ENCODE peak calls at places on chromosomes 13 and 19, in seven cellular contexts. One of them, this sample, is unnamed.

GRCh38 chr19:661427-662196 is 1.4 kb downstream of the RNF126 start:
- DNase-seq in IMR-90: no peak
- DNase-seq in OCI-LY7: peak; percentile 55
- DNase-seq in heart left ventricle: no peak
- DNase-seq in lung: no peak
- DNase-seq in Peyer's patch: peak; percentile 79
- DNase-seq in ascending aorta: no peak
- DNase-seq in this sample: peak; percentile 90

GRCh38 chr13:26499209-26499601 is 58.3 kb upstream of the WASF3 start:
- DNase-seq in IMR-90: no peak
- DNase-seq in OCI-LY7: no peak
- DNase-seq in heart left ventricle: no peak
- DNase-seq in lung: no peak
- DNase-seq in Peyer's patch: no peak
- DNase-seq in ascending aorta: no peak
- DNase-seq in this sample: no peak

GRCh38 chr13:61128850-61129645 is 286.6 kb downstream of the PCDH20 start:
- DNase-seq in IMR-90: no peak
- DNase-seq in OCI-LY7: no peak
- DNase-seq in heart left ventricle: no peak
- DNase-seq in lung: no peak
- DNase-seq in Peyer's patch: no peak
- DNase-seq in ascending aorta: no peak
- DNase-seq in this sample: no peak

GRCh38 chr13:38538412-38538811 is 148.5 kb upstream of the FREM2 start:
- DNase-seq in IMR-90: no peak
- DNase-seq in OCI-LY7: peak; percentile 1
- DNase-seq in heart left ventricle: no peak
- DNase-seq in lung: no peak
- DNase-seq in Peyer's patch: no peak
- DNase-seq in ascending aorta: no peak
- DNase-seq in this sample: no peak

GRCh38 chr19:8233370-8233769 is 24.2 kb downstream of the CERS4 start:
- DNase-seq in IMR-90: peak; percentile 53
- DNase-seq in OCI-LY7: no peak
- DNase-seq in heart left ventricle: no peak
- DNase-seq in lung: no peak
- DNase-seq in Peyer's patch: no peak
- DNase-seq in ascending aorta: no peak
- DNase-seq in this sample: no peak

GRCh38 chr19:54325194-54325621 is 12.2 kb upstream of the LILRA5 start:
- DNase-seq in IMR-90: peak; percentile 8
- DNase-seq in OCI-LY7: peak; percentile 69
- DNase-seq in heart left ventricle: no peak
- DNase-seq in lung: no peak
- DNase-seq in Peyer's patch: peak; percentile 41
- DNase-seq in ascending aorta: no peak
- DNase-seq in this sample: no peak

GRCh38 chr13:42181381-42181953 is 90.5 kb upstream of the AKAP11 start:
- DNase-seq in IMR-90: no peak
- DNase-seq in OCI-LY7: no peak
- DNase-seq in heart left ventricle: peak; percentile 27
- DNase-seq in lung: no peak
- DNase-seq in Peyer's patch: no peak
- DNase-seq in ascending aorta: no peak
- DNase-seq in this sample: no peak

GRCh38 chr13:74290324-74290773 is 156.1 kb upstream of the KLF12 start:
- DNase-seq in IMR-90: peak; percentile 79
- DNase-seq in OCI-LY7: peak; percentile 88
- DNase-seq in heart left ventricle: no peak
- DNase-seq in lung: no peak
- DNase-seq in Peyer's patch: peak; percentile 56
- DNase-seq in ascending aorta: no peak
- DNase-seq in this sample: no peak

GRCh38 chr13:20057963-20058362 is 99.4 kb downstream of the ZMYM2 start:
- DNase-seq in IMR-90: no peak
- DNase-seq in OCI-LY7: no peak
- DNase-seq in heart left ventricle: no peak
- DNase-seq in lung: no peak
- DNase-seq in Peyer's patch: no peak
- DNase-seq in ascending aorta: no peak
- DNase-seq in this sample: no peak

GRCh38 chr13:75402787-75403186 is 79.2 kb downstream of the TBC1D4 start:
- DNase-seq in IMR-90: no peak
- DNase-seq in OCI-LY7: no peak
- DNase-seq in heart left ventricle: peak; percentile 72
- DNase-seq in lung: no peak
- DNase-seq in Peyer's patch: no peak
- DNase-seq in ascending aorta: no peak
- DNase-seq in this sample: no peak

GRCh38 chr13:37429976-37430375 is 168.6 kb downstream of the POSTN start:
- DNase-seq in IMR-90: peak; percentile 98
- DNase-seq in OCI-LY7: no peak
- DNase-seq in heart left ventricle: no peak
- DNase-seq in lung: no peak
- DNase-seq in Peyer's patch: no peak
- DNase-seq in ascending aorta: no peak
- DNase-seq in this sample: no peak

GRCh38 chr19:41205995-41206394 is 13.0 kb downstream of the CYP2S1 start:
- DNase-seq in IMR-90: no peak
- DNase-seq in OCI-LY7: no peak
- DNase-seq in heart left ventricle: no peak
- DNase-seq in lung: no peak
- DNase-seq in Peyer's patch: no peak
- DNase-seq in ascending aorta: no peak
- DNase-seq in this sample: no peak

GRCh38 chr19:38277969-38278680 is 13.8 kb downstream of the SPINT2 start:
- DNase-seq in IMR-90: peak; percentile 35
- DNase-seq in OCI-LY7: no peak
- DNase-seq in heart left ventricle: peak; percentile 83
- DNase-seq in lung: peak; percentile 61
- DNase-seq in Peyer's patch: no peak
- DNase-seq in ascending aorta: peak; percentile 33
- DNase-seq in this sample: no peak

GRCh38 chr19:1250374-1251232 is 2.2 kb downstream of the MIDN start:
- DNase-seq in IMR-90: peak; percentile 60
- DNase-seq in OCI-LY7: peak; percentile 74
- DNase-seq in heart left ventricle: peak; percentile 79
- DNase-seq in lung: no peak
- DNase-seq in Peyer's patch: peak; percentile 80
- DNase-seq in ascending aorta: no peak
- DNase-seq in this sample: peak; percentile 93

GRCh38 chr19:34960103-34960805 is 3.8 kb downstream of the ZNF792 start:
- DNase-seq in IMR-90: peak; percentile 86
- DNase-seq in OCI-LY7: no peak
- DNase-seq in heart left ventricle: no peak
- DNase-seq in lung: no peak
- DNase-seq in Peyer's patch: no peak
- DNase-seq in ascending aorta: no peak
- DNase-seq in this sample: peak; percentile 53

GRCh38 chr13:40179882-40180281 is 486.6 kb downstream of the FOXO1 start:
- DNase-seq in IMR-90: no peak
- DNase-seq in OCI-LY7: no peak
- DNase-seq in heart left ventricle: no peak
- DNase-seq in lung: no peak
- DNase-seq in Peyer's patch: no peak
- DNase-seq in ascending aorta: no peak
- DNase-seq in this sample: no peak

GRCh38 chr19:38389101-38389925 is 816 bp downstream of the SPRED3 start:
- DNase-seq in IMR-90: peak; percentile 82
- DNase-seq in OCI-LY7: no peak
- DNase-seq in heart left ventricle: peak; percentile 53
- DNase-seq in lung: no peak
- DNase-seq in Peyer's patch: peak; percentile 29
- DNase-seq in ascending aorta: no peak
- DNase-seq in this sample: no peak

GRCh38 chr19:35822579-35822978 is 9.9 kb upstream of the PRODH2 start:
- DNase-seq in IMR-90: no peak
- DNase-seq in OCI-LY7: no peak
- DNase-seq in heart left ventricle: no peak
- DNase-seq in lung: no peak
- DNase-seq in Peyer's patch: no peak
- DNase-seq in ascending aorta: no peak
- DNase-seq in this sample: no peak

GRCh38 chr13:38223093-38223492 is 126.6 kb upstream of the UFM1 start:
- DNase-seq in IMR-90: peak; percentile 1
- DNase-seq in OCI-LY7: no peak
- DNase-seq in heart left ventricle: no peak
- DNase-seq in lung: no peak
- DNase-seq in Peyer's patch: no peak
- DNase-seq in ascending aorta: no peak
- DNase-seq in this sample: no peak

GRCh38 chr19:8500158-8500557 is 2.3 kb downstream of the PRAM1 start:
- DNase-seq in IMR-90: no peak
- DNase-seq in OCI-LY7: no peak
- DNase-seq in heart left ventricle: no peak
- DNase-seq in lung: no peak
- DNase-seq in Peyer's patch: no peak
- DNase-seq in ascending aorta: no peak
- DNase-seq in this sample: no peak

GRCh38 chr19:55340784-55341147 is 1.1 kb downstream of the KMT5C start:
- DNase-seq in IMR-90: no peak
- DNase-seq in OCI-LY7: no peak
- DNase-seq in heart left ventricle: no peak
- DNase-seq in lung: no peak
- DNase-seq in Peyer's patch: no peak
- DNase-seq in ascending aorta: no peak
- DNase-seq in this sample: peak; percentile 83

GRCh38 chr13:92591117-92591516 is 635.5 kb upstream of the GPC6 start:
- DNase-seq in IMR-90: no peak
- DNase-seq in OCI-LY7: no peak
- DNase-seq in heart left ventricle: no peak
- DNase-seq in lung: no peak
- DNase-seq in Peyer's patch: no peak
- DNase-seq in ascending aorta: no peak
- DNase-seq in this sample: no peak
- TF ChIP-seq CTCF in IMR-90: no peak
- TF ChIP-seq CTCF in OCI-LY7: no peak
- TF ChIP-seq CTCF in heart left ventricle: no peak
- TF ChIP-seq CTCF in lung: no peak
- TF ChIP-seq CTCF in Peyer's patch: no peak
- TF ChIP-seq CTCF in ascending aorta: no peak
- TF ChIP-seq CTCF in this sample: no peak

DNA sequence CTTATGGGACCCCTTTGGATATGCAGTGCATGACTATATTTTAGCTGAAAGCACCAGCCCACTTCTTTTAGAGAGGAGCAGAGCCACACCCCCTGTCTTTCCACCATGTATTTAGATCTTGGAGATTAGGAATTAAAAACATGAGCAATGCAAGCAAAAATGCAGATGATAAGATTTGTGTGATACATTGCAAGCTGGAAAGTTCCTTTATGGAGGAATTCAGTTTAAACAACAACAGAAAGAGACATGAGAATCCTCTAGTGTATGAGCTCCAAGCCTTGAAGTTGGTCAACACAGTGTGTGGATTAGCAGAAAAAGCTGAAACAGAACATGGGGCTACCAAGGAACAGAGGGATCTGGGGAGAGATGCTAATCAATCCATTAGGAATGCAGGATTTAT is 529.8 kb upstream of the NBEA start:
- DNase-seq in IMR-90: no peak
- DNase-seq in OCI-LY7: no peak
- DNase-seq in heart left ventricle: no peak
- DNase-seq in lung: no peak
- DNase-seq in Peyer's patch: no peak
- DNase-seq in ascending aorta: no peak
- DNase-seq in this sample: no peak
- H3K4me1 ChIP-seq in IMR-90: peaks cover 3% of the 10 kb centered on the region
- H3K4me1 ChIP-seq in OCI-LY7: no peaks in the 10 kb centered on the region
- H3K4me1 ChIP-seq in heart left ventricle: no peaks in the 10 kb centered on the region
- H3K4me1 ChIP-seq in lung: no peaks in the 10 kb centered on the region
- H3K4me1 ChIP-seq in Peyer's patch: no peaks in the 10 kb centered on the region
- H3K4me1 ChIP-seq in ascending aorta: no peaks in the 10 kb centered on the region
- H3K4me1 ChIP-seq in this sample: no peaks in the 10 kb centered on the region

GRCh38 chr13:50589651-50590054 is 253.8 kb downstream of the DLEU7 start:
- DNase-seq in IMR-90: peak; percentile 85
- DNase-seq in OCI-LY7: no peak
- DNase-seq in heart left ventricle: peak; percentile 36
- DNase-seq in lung: no peak
- DNase-seq in Peyer's patch: no peak
- DNase-seq in ascending aorta: no peak
- DNase-seq in this sample: no peak

GRCh38 chr13:50588736-50589135 is 254.8 kb downstream of the DLEU7 start:
- DNase-seq in IMR-90: no peak
- DNase-seq in OCI-LY7: no peak
- DNase-seq in heart left ventricle: no peak
- DNase-seq in lung: no peak
- DNase-seq in Peyer's patch: no peak
- DNase-seq in ascending aorta: no peak
- DNase-seq in this sample: no peak

GRCh38 chr13:50587122-50587521 is 256.4 kb downstream of the DLEU7 start:
- DNase-seq in IMR-90: no peak
- DNase-seq in OCI-LY7: peak; percentile 40
- DNase-seq in heart left ventricle: no peak
- DNase-seq in lung: no peak
- DNase-seq in Peyer's patch: peak; percentile 39
- DNase-seq in ascending aorta: no peak
- DNase-seq in this sample: no peak

GRCh38 chr13:50589139-50589538 is 254.4 kb downstream of the DLEU7 start:
- DNase-seq in IMR-90: peak; percentile 91
- DNase-seq in OCI-LY7: no peak
- DNase-seq in heart left ventricle: no peak
- DNase-seq in lung: no peak
- DNase-seq in Peyer's patch: no peak
- DNase-seq in ascending aorta: no peak
- DNase-seq in this sample: no peak

DNA sequence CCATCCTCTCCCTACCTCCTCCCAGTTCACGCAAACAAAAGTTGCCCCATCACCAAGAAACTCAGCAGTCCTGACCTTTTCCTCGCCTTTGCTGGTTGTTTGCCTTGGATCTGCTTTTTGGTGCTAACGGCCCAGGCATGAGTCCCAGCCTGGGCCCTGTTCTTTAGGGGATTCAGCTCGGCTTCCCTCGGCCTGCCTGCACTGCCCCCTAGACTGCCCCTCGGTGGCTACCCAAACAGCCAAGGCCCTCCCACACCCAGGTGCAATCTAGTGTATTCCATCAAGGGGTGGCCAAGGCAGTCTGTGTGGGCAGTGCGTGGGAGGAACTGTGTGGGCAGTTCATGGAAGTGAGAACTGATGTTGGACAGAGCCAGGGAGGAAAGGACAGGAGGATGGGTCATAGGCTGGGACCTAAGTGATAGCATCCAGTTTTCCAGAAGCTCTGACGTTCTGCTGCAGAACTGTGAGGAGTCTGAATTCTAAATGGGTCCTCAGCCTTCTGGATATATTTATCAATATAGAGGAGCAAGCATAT is 255.6 kb downstream of the DLEU7 start:
- DNase-seq in IMR-90: no peak
- DNase-seq in OCI-LY7: no peak
- DNase-seq in heart left ventricle: no peak
- DNase-seq in lung: no peak
- DNase-seq in Peyer's patch: no peak
- DNase-seq in ascending aorta: no peak
- DNase-seq in this sample: no peak
- H3K27ac ChIP-seq in IMR-90: no peak overlapping the region
- H3K27ac ChIP-seq in OCI-LY7: no peak overlapping the region
- H3K27ac ChIP-seq in heart left ventricle: no peak overlapping the region
- H3K27ac ChIP-seq in lung: no peak overlapping the region
- H3K27ac ChIP-seq in Peyer's patch: no peak overlapping the region
- H3K27ac ChIP-seq in ascending aorta: no peak overlapping the region
- H3K27ac ChIP-seq in this sample: no peak overlapping the region

GRCh38 chr13:102401305-102401704 is 543 bp downstream of the FGF14 start:
- DNase-seq in IMR-90: no peak
- DNase-seq in OCI-LY7: no peak
- DNase-seq in heart left ventricle: no peak
- DNase-seq in lung: no peak
- DNase-seq in Peyer's patch: no peak
- DNase-seq in ascending aorta: no peak
- DNase-seq in this sample: no peak
- TF ChIP-seq CTCF in IMR-90: no peak
- TF ChIP-seq CTCF in OCI-LY7: no peak
- TF ChIP-seq CTCF in heart left ventricle: no peak
- TF ChIP-seq CTCF in lung: no peak
- TF ChIP-seq CTCF in Peyer's patch: no peak
- TF ChIP-seq CTCF in ascending aorta: no peak
- TF ChIP-seq CTCF in this sample: no peak

This sample was measured in spleen.